ENCODE peak calls at places on chromosomes 16 and 17, in ten cellular contexts. Z is iris pigment epithelial cell, E is bronchial epithelial cell, O is kidney, H is H7, K is amniotic stem cell, R is left colon, F is NCI-H1436, X is HS-5, D is retina. V is an unnamed sample.

GRCh38 chr17:59810894-59811153 is 81.9 kb downstream of the TUBD1 start:
- DNase-seq in Z (peak; percentile 33), E (no peak), O (no peak), H (no peak), K (no peak), R (no peak), F (no peak), X (no peak), D (no peak), V (no peak)

GRCh38 chr17:42563950-42564349 is 2.0 kb downstream of the COASY start:
- DNase-seq in Z (no peak), E (no peak), O (peak; percentile 69), H (no peak), K (no peak), R (no peak), F (no peak), X (no peak), D (no peak), V (no peak)

GRCh38 chr17:50064253-50064991 is 8.5 kb downstream of the ITGA3 start:
- DNase-seq in Z (peak; percentile 97), E (peak; percentile 95), O (peak; percentile 94), H (peak; percentile 68), K (peak; percentile 97), R (no peak), F (no peak), X (peak; percentile 92), D (peak; percentile 44), V (peak; percentile 94)

GRCh38 chr17:42679001-42679491 is 2.3 kb upstream of the PLEKHH3 start:
- DNase-seq in Z (peak; percentile 59), E (peak; percentile 73), O (peak; percentile 88), H (peak; percentile 73), K (no peak), R (peak; percentile 72), F (peak; percentile 86), X (no peak), D (peak; percentile 39), V (no peak)

GRCh38 chr16:9823510-9823909 is 358.7 kb downstream of the GRIN2A start:
- DNase-seq in Z (no peak), E (no peak), O (no peak), H (no peak), K (no peak), R (no peak), F (no peak), X (no peak), D (no peak), V (no peak)

GRCh38 chr17:65530985-65531507 is 30.4 kb downstream of the AXIN2 start:
- DNase-seq in Z (peak; percentile 53), E (no peak), O (no peak), H (peak; percentile 60), K (peak; percentile 9), R (no peak), F (no peak), X (no peak), D (peak; percentile 77), V (no peak)

GRCh38 chr17:2157081-2157480 is 102.2 kb downstream of the HIC1 start:
- DNase-seq in Z (peak; percentile 84), E (no peak), O (no peak), H (no peak), K (no peak), R (no peak), F (no peak), X (no peak), D (no peak), V (no peak)

GRCh38 chr17:27848941-27849340 is 44.2 kb downstream of the LYRM9 start:
- DNase-seq in Z (no peak), E (no peak), O (no peak), H (no peak), K (no peak), R (peak; percentile 59), F (peak; percentile 56), X (no peak), D (no peak), V (no peak)

GRCh38 chr17:44005865-44006580 is 1.6 kb downstream of the NAGS start:
- DNase-seq in Z (peak; percentile 46), E (peak; percentile 54), O (peak; percentile 88), H (peak; percentile 93), K (no peak), R (peak; percentile 77), F (no peak), X (no peak), D (peak; percentile 75), V (no peak)

GRCh38 chr16:28526201-28527099 is 12.3 kb downstream of the NUPR1 start:
- DNase-seq in Z (no peak), E (no peak), O (no peak), H (no peak), K (no peak), R (no peak), F (no peak), X (no peak), D (no peak), V (no peak)

GRCh38 chr16:88638323-88639230 is at the start of gene IL17C:
- DNase-seq in Z (no peak), E (no peak), O (no peak), H (peak; percentile 89), K (no peak), R (peak; percentile 81), F (no peak), X (no peak), D (no peak), V (peak; percentile 28)

GRCh38 chr16:69404275-69404805 is 18.5 kb upstream of the TERF2 start:
- DNase-seq in Z (no peak), E (peak; percentile 82), O (peak; percentile 87), H (no peak), K (no peak), R (peak; percentile 63), F (no peak), X (no peak), D (peak; percentile 54), V (peak; percentile 73)

V was measured in foreskin keratinocyte.